ENCODE peak calls at places on chromosomes 5 and 9, in four cellular contexts. C, E, T and P are unnamed samples.

GRCh38 chr5:168528521-168529360 is at the start of gene FBLL1:
- DNase-seq in C (peak), T (peak), E (no peak), P (no peak)

GRCh38 chr5:78751872-78752271 is 103.3 kb upstream of the LHFPL2 start:
- DNase-seq in C (peak), T (peak), E (no peak), P (no peak)

GRCh38 chr9:132582786-132583583 is 579 bp downstream of the BARHL1 start:
- DNase-seq in C (no peak), E (no peak), T (no peak), P (no peak)

GRCh38 chr5:81750308-81751008 is 439 bp downstream of the SSBP2 start:
- DNase-seq in C (no peak), T (no peak), E (no peak), P (no peak)

GRCh38 chr5:43066799-43067741 is 27.0 kb upstream of the ANXA2R start:
- DNase-seq in T (peak), E (peak), C (peak), P (peak)

GRCh38 chr9:88197781-88198345 is 59.6 kb upstream of the SPATA31C2 start:
- DNase-seq in E (no peak), C (peak), T (peak), P (peak)

GRCh38 chr5:139862313-139862712 is 66.7 kb downstream of the PSD2 start:
- DNase-seq in C (no peak), E (no peak), T (peak), P (no peak)

GRCh38 chr9:18976368-18977238 is 56.4 kb downstream of the SAXO1 start:
- DNase-seq in E (no peak), C (peak), T (peak), P (peak)

GRCh38 chr5:68378204-68378830 is 162.8 kb downstream of the PIK3R1 start:
- DNase-seq in E (no peak), C (no peak), T (no peak), P (no peak)

GRCh38 chr5:115389799-115390382 is 93.4 kb upstream of the CCDC112 start:
- DNase-seq in C (no peak), E (no peak), T (no peak), P (no peak)

GRCh38 chr9:6029581-6029980 is 14.2 kb upstream of the RANBP6 start:
- DNase-seq in T (peak), C (no peak), E (no peak), P (no peak)

GRCh38 chr5:35038891-35039290 is 8.9 kb downstream of the AGXT2 start:
- DNase-seq in E (no peak), T (peak), C (no peak), P (no peak)

GRCh38 chr9:133169102-133169501 is 5.4 kb upstream of the GBGT1 start:
- DNase-seq in C (no peak), T (no peak), E (no peak), P (no peak)

GRCh38 chr5:123035320-123035949 is 1.1 kb downstream of the PPIC start:
- DNase-seq in C (no peak), E (peak), T (peak), P (no peak)

GRCh38 chr9:115015018-115015635 is 84.7 kb upstream of the TNFSF8 start:
- DNase-seq in T (peak), E (peak), C (no peak), P (peak)